ENCODE peak calls at places on chromosomes 1 and 21, in six cellular contexts. C, N, M, G, I and A are unnamed samples.

GRCh38 chr1:117093091-117093534 is 28.4 kb downstream of the TRIM45 start:
- DNase-seq in C (peak), N (peak), M (no peak), G (no peak), I (no peak), A (peak)

GRCh38 chr1:19315378-19316206 is 3.5 kb downstream of the SLC66A1 start:
- DNase-seq in C (no peak), N (peak), M (no peak), G (peak), I (no peak), A (peak)

GRCh38 chr1:87203890-87204289 is 124.8 kb upstream of the LMO4 start:
- DNase-seq in C (peak), N (no peak), M (no peak), G (no peak), I (no peak), A (peak)

GRCh38 chr21:45580181-45580575 is 37.9 kb upstream of the SLC19A1 start:
- DNase-seq in C (no peak), N (peak), M (no peak), G (no peak), I (no peak), A (no peak)

GRCh38 chr21:45347712-45348477 is 57.1 kb upstream of the COL18A1 start:
- DNase-seq in C (no peak), N (no peak), M (no peak), G (no peak), I (no peak), A (no peak)

GRCh38 chr1:211928993-211929637 is 98.6 kb upstream of the LPGAT1 start:
- DNase-seq in C (no peak), N (peak), M (no peak), G (no peak), I (no peak), A (peak)

GRCh38 chr21:41957991-41958766 is 4.4 kb upstream of the C2CD2 start:
- DNase-seq in C (peak), N (peak), M (no peak), G (no peak), I (peak), A (peak)

GRCh38 chr1:248691567-248692155 is 10.9 kb downstream of the OR14I1 start:
- DNase-seq in C (no peak), N (no peak), M (no peak), G (no peak), I (no peak), A (peak)

GRCh38 chr1:51814513-51814912 is 64.0 kb downstream of the NRDC start:
- DNase-seq in C (no peak), N (no peak), M (no peak), G (no peak), I (no peak), A (no peak)

GRCh38 chr1:66247415-66248208 is 286.3 kb upstream of the SGIP1 start:
- DNase-seq in C (no peak), N (no peak), M (peak), G (peak), I (no peak), A (no peak)